ENCODE peak calls at places on chromosomes 5 and 9, in eight cellular contexts. One of them, this sample, is unnamed.

GRCh38 chr9:86706391-86706790 is 240.9 kb downstream of the GAS1 start:
- DNase-seq in activated effector memory CD4-positive, alpha-beta T cell treated with Interleukin-2 at 50 U/mL for 16 hours: no peak
- DNase-seq in small intestine: no peak
- DNase-seq in activated CD8-positive, alpha-beta T cell treated with anti-CD3 and anti-CD28 coated beads for 36 hours: no peak
- DNase-seq in fibroblast of lung: peak
- DNase-seq in pancreas: no peak
- DNase-seq in HEK293T: no peak
- DNase-seq in GM12865: no peak
- DNase-seq in this sample: no peak

GRCh38 chr5:98772415-98773213 is 849 bp upstream of the RGMB start:
- DNase-seq in activated effector memory CD4-positive, alpha-beta T cell treated with Interleukin-2 at 50 U/mL for 16 hours: peak
- DNase-seq in small intestine: peak
- DNase-seq in activated CD8-positive, alpha-beta T cell treated with anti-CD3 and anti-CD28 coated beads for 36 hours: peak
- DNase-seq in fibroblast of lung: peak
- DNase-seq in pancreas: peak
- DNase-seq in HEK293T: peak
- DNase-seq in GM12865: peak
- DNase-seq in this sample: peak

GRCh38 chr5:106522296-106522695 is 1148.4 kb downstream of the EFNA5 start:
- DNase-seq in activated effector memory CD4-positive, alpha-beta T cell treated with Interleukin-2 at 50 U/mL for 16 hours: no peak
- DNase-seq in small intestine: no peak
- DNase-seq in activated CD8-positive, alpha-beta T cell treated with anti-CD3 and anti-CD28 coated beads for 36 hours: no peak
- DNase-seq in fibroblast of lung: no peak
- DNase-seq in pancreas: no peak
- DNase-seq in HEK293T: no peak
- DNase-seq in GM12865: no peak
- DNase-seq in this sample: no peak

GRCh38 chr5:140674629-140675028 is 1.3 kb upstream of the DND1 start:
- DNase-seq in activated effector memory CD4-positive, alpha-beta T cell treated with Interleukin-2 at 50 U/mL for 16 hours: no peak
- DNase-seq in small intestine: no peak
- DNase-seq in activated CD8-positive, alpha-beta T cell treated with anti-CD3 and anti-CD28 coated beads for 36 hours: no peak
- DNase-seq in fibroblast of lung: no peak
- DNase-seq in pancreas: no peak
- DNase-seq in HEK293T: no peak
- DNase-seq in GM12865: no peak
- DNase-seq in this sample: no peak

GRCh38 chr9:36870960-36871359 is 163.1 kb downstream of the PAX5 start:
- DNase-seq in activated effector memory CD4-positive, alpha-beta T cell treated with Interleukin-2 at 50 U/mL for 16 hours: no peak
- DNase-seq in small intestine: peak
- DNase-seq in activated CD8-positive, alpha-beta T cell treated with anti-CD3 and anti-CD28 coated beads for 36 hours: no peak
- DNase-seq in fibroblast of lung: no peak
- DNase-seq in pancreas: peak
- DNase-seq in HEK293T: no peak
- DNase-seq in GM12865: no peak
- DNase-seq in this sample: no peak

GRCh38 chr5:112146323-112146848 is 272.7 kb downstream of the EPB41L4A start:
- DNase-seq in activated effector memory CD4-positive, alpha-beta T cell treated with Interleukin-2 at 50 U/mL for 16 hours: no peak
- DNase-seq in small intestine: no peak
- DNase-seq in activated CD8-positive, alpha-beta T cell treated with anti-CD3 and anti-CD28 coated beads for 36 hours: no peak
- DNase-seq in fibroblast of lung: peak
- DNase-seq in pancreas: no peak
- DNase-seq in HEK293T: no peak
- DNase-seq in GM12865: peak
- DNase-seq in this sample: no peak

GRCh38 chr5:39415186-39415585 is 9.6 kb downstream of the DAB2 start:
- DNase-seq in activated effector memory CD4-positive, alpha-beta T cell treated with Interleukin-2 at 50 U/mL for 16 hours: no peak
- DNase-seq in small intestine: no peak
- DNase-seq in activated CD8-positive, alpha-beta T cell treated with anti-CD3 and anti-CD28 coated beads for 36 hours: no peak
- DNase-seq in fibroblast of lung: no peak
- DNase-seq in pancreas: no peak
- DNase-seq in HEK293T: no peak
- DNase-seq in GM12865: no peak
- DNase-seq in this sample: no peak

GRCh38 chr9:134243778-134244467 is 79.6 kb upstream of the RNU6ATAC start:
- DNase-seq in activated effector memory CD4-positive, alpha-beta T cell treated with Interleukin-2 at 50 U/mL for 16 hours: peak
- DNase-seq in small intestine: no peak
- DNase-seq in activated CD8-positive, alpha-beta T cell treated with anti-CD3 and anti-CD28 coated beads for 36 hours: peak
- DNase-seq in fibroblast of lung: peak
- DNase-seq in pancreas: no peak
- DNase-seq in HEK293T: no peak
- DNase-seq in GM12865: peak
- DNase-seq in this sample: peak

GRCh38 chr5:90109285-90109684 is 300.3 kb downstream of the CETN3 start:
- DNase-seq in activated effector memory CD4-positive, alpha-beta T cell treated with Interleukin-2 at 50 U/mL for 16 hours: no peak
- DNase-seq in small intestine: no peak
- DNase-seq in activated CD8-positive, alpha-beta T cell treated with anti-CD3 and anti-CD28 coated beads for 36 hours: no peak
- DNase-seq in fibroblast of lung: no peak
- DNase-seq in pancreas: no peak
- DNase-seq in HEK293T: no peak
- DNase-seq in GM12865: no peak
- DNase-seq in this sample: no peak

GRCh38 chr5:178322736-178323540 is 90.3 kb upstream of the PHYKPL start:
- DNase-seq in activated effector memory CD4-positive, alpha-beta T cell treated with Interleukin-2 at 50 U/mL for 16 hours: no peak
- DNase-seq in small intestine: no peak
- DNase-seq in activated CD8-positive, alpha-beta T cell treated with anti-CD3 and anti-CD28 coated beads for 36 hours: no peak
- DNase-seq in fibroblast of lung: no peak
- DNase-seq in pancreas: no peak
- DNase-seq in HEK293T: no peak
- DNase-seq in GM12865: peak
- DNase-seq in this sample: no peak

GRCh38 chr9:103816146-103816545 is 278.0 kb upstream of the SMC2 start:
- DNase-seq in activated effector memory CD4-positive, alpha-beta T cell treated with Interleukin-2 at 50 U/mL for 16 hours: no peak
- DNase-seq in small intestine: no peak
- DNase-seq in activated CD8-positive, alpha-beta T cell treated with anti-CD3 and anti-CD28 coated beads for 36 hours: no peak
- DNase-seq in fibroblast of lung: no peak
- DNase-seq in pancreas: no peak
- DNase-seq in HEK293T: no peak
- DNase-seq in GM12865: peak
- DNase-seq in this sample: no peak

GRCh38 chr9:84782228-84782866 is 112.8 kb downstream of the NTRK2 start:
- DNase-seq in activated effector memory CD4-positive, alpha-beta T cell treated with Interleukin-2 at 50 U/mL for 16 hours: no peak
- DNase-seq in small intestine: no peak
- DNase-seq in activated CD8-positive, alpha-beta T cell treated with anti-CD3 and anti-CD28 coated beads for 36 hours: no peak
- DNase-seq in fibroblast of lung: peak
- DNase-seq in pancreas: no peak
- DNase-seq in HEK293T: no peak
- DNase-seq in GM12865: no peak
- DNase-seq in this sample: no peak

GRCh38 chr5:178422400-178422775 is 167.8 kb downstream of the COL23A1 start:
- DNase-seq in activated effector memory CD4-positive, alpha-beta T cell treated with Interleukin-2 at 50 U/mL for 16 hours: no peak
- DNase-seq in small intestine: no peak
- DNase-seq in activated CD8-positive, alpha-beta T cell treated with anti-CD3 and anti-CD28 coated beads for 36 hours: no peak
- DNase-seq in fibroblast of lung: no peak
- DNase-seq in pancreas: no peak
- DNase-seq in HEK293T: no peak
- DNase-seq in GM12865: no peak
- DNase-seq in this sample: no peak

GRCh38 chr5:13328316-13328715 is 616.2 kb downstream of the DNAH5 start:
- DNase-seq in activated effector memory CD4-positive, alpha-beta T cell treated with Interleukin-2 at 50 U/mL for 16 hours: no peak
- DNase-seq in small intestine: no peak
- DNase-seq in activated CD8-positive, alpha-beta T cell treated with anti-CD3 and anti-CD28 coated beads for 36 hours: no peak
- DNase-seq in fibroblast of lung: peak
- DNase-seq in pancreas: no peak
- DNase-seq in HEK293T: no peak
- DNase-seq in GM12865: no peak
- DNase-seq in this sample: no peak

GRCh38 chr9:137182836-137183235 is 5.5 kb downstream of the ANAPC2 start:
- DNase-seq in activated effector memory CD4-positive, alpha-beta T cell treated with Interleukin-2 at 50 U/mL for 16 hours: no peak
- DNase-seq in small intestine: no peak
- DNase-seq in activated CD8-positive, alpha-beta T cell treated with anti-CD3 and anti-CD28 coated beads for 36 hours: no peak
- DNase-seq in fibroblast of lung: no peak
- DNase-seq in pancreas: no peak
- DNase-seq in HEK293T: no peak
- DNase-seq in GM12865: no peak
- DNase-seq in this sample: no peak

GRCh38 chr9:130870491-130871381 is 25.9 kb downstream of the QRFP start:
- DNase-seq in activated effector memory CD4-positive, alpha-beta T cell treated with Interleukin-2 at 50 U/mL for 16 hours: no peak
- DNase-seq in small intestine: no peak
- DNase-seq in activated CD8-positive, alpha-beta T cell treated with anti-CD3 and anti-CD28 coated beads for 36 hours: no peak
- DNase-seq in fibroblast of lung: peak
- DNase-seq in pancreas: no peak
- DNase-seq in HEK293T: no peak
- DNase-seq in GM12865: peak
- DNase-seq in this sample: no peak

GRCh38 chr5:125604104-125604503 is 819.1 kb upstream of the GRAMD2B start:
- DNase-seq in activated effector memory CD4-positive, alpha-beta T cell treated with Interleukin-2 at 50 U/mL for 16 hours: no peak
- DNase-seq in small intestine: no peak
- DNase-seq in activated CD8-positive, alpha-beta T cell treated with anti-CD3 and anti-CD28 coated beads for 36 hours: no peak
- DNase-seq in fibroblast of lung: no peak
- DNase-seq in pancreas: no peak
- DNase-seq in HEK293T: no peak
- DNase-seq in GM12865: no peak
- DNase-seq in this sample: no peak

This sample was measured in head of caudate nucleus.